ENCODE peak calls at places on chromosomes 4 and X, in four cellular contexts. O is activated CD4-positive, CD25-positive, alpha-beta regulatory T cell treated with anti-CD3 and anti-CD28 coated beads, Interleukin-2, amount 50 U/mL, for 72 hours; I is choroid plexus epithelial cell; N is DMS 273 treated with DMSO at 0.1 percent for 48 hours. J is an unnamed sample.

GRCh38 chrX:24243692-24244091 is 70.2 kb downstream of the SUPT20HL2 start:
- DNase-seq in I (no peak), N (no peak), O (no peak), J (no peak)

GRCh38 chrX:87517571-87518141 is at the start of gene KLHL4:
- DNase-seq in I (peak), N (no peak), O (no peak), J (peak)

GRCh38 chrX:11193035-11193469 is 81.9 kb downstream of the HCCS start:
- DNase-seq in N (no peak), O (no peak), I (peak), J (peak)

GRCh38 chr4:123481034-123481433 is 84.4 kb downstream of the SPRY1 start:
- DNase-seq in I (peak), N (no peak), O (no peak), J (peak)

GRCh38 chrX:39814391-39814790 is 283.4 kb downstream of the BCOR start:
- DNase-seq in O (no peak), N (no peak), I (no peak), J (no peak)

GRCh38 chr4:30757357-30757756 is 37.2 kb downstream of the PCDH7 start:
- DNase-seq in I (peak), O (no peak), N (no peak), J (peak)

GRCh38 chr4:176185068-176185467 is 10.3 kb downstream of the SPATA4 start:
- DNase-seq in O (no peak), N (no peak), I (peak), J (peak)

GRCh38 chrX:151082077-151082948 is 94.1 kb upstream of the GPR50 start:
- DNase-seq in O (peak), I (peak), N (peak), J (peak)

GRCh38 chr4:123824524-123824923 is 427.9 kb downstream of the SPRY1 start:
- DNase-seq in O (no peak), N (no peak), I (peak), J (no peak)

GRCh38 chr4:34932591-34932990 is 1311.7 kb downstream of the ARAP2 start:
- DNase-seq in N (no peak), O (no peak), I (no peak), J (no peak)

GRCh38 chr4:126748736-126749135 is 884.0 kb upstream of the INTU start:
- DNase-seq in O (no peak), N (no peak), I (peak), J (peak)

GRCh38 chr4:128633067-128633466 is 176.4 kb upstream of the JADE1 start:
- DNase-seq in N (no peak), O (no peak), I (no peak), J (no peak)

GRCh38 chrX:137071596-137071995 is 37.8 kb upstream of the GPR101 start:
- DNase-seq in N (no peak), I (no peak), O (no peak), J (no peak)

GRCh38 chrX:53357799-53358530 is 64.5 kb downstream of the SMC1A start:
- DNase-seq in N (no peak), I (peak), O (no peak), J (peak)

GRCh38 chr4:154490589-154491340 is 834 bp downstream of the DCHS2 start:
- DNase-seq in O (peak), N (no peak), I (no peak), J (no peak)

GRCh38 chrX:45527834-45528233 is 327.2 kb upstream of the DIPK2B start:
- DNase-seq in O (no peak), I (no peak), N (no peak), J (peak)

GRCh38 chrX:33272986-33273385 is 61.6 kb upstream of the DMD start:
- DNase-seq in N (no peak), I (no peak), O (no peak), J (no peak)

GRCh38 chrX:154020500-154021115 is 906 bp upstream of the IRAK1 start:
- DNase-seq in O (no peak), N (no peak), I (no peak), J (peak)

GRCh38 chr4:57426779-57427395 is 316.7 kb upstream of the IGFBP7 start:
- DNase-seq in I (peak), N (peak), O (no peak), J (peak)

GRCh38 chrX:128805236-128805635 is 718.1 kb downstream of the SMARCA1 start:
- DNase-seq in I (no peak), O (no peak), N (no peak), J (no peak)

GRCh38 chrX:34659575-34659974 is 2.5 kb upstream of the TMEM47 start:
- DNase-seq in I (no peak), N (no peak), O (no peak), J (no peak)

GRCh38 chr4:143355540-143356217 is 19.0 kb downstream of the GAB1 start:
- DNase-seq in I (no peak), N (no peak), O (no peak), J (peak)

J was measured in mesenchymal stem cell.